ENCODE peak calls at places on chromosomes 13 and 19, in eight cellular contexts. V, R, P, M, W, J, O and S are unnamed samples.

GRCh38 chr13:80680786-80681366 is 339.9 kb upstream of the SPRY2 start:
- DNase-seq in V (no peak), R (no peak), P (no peak), M (no peak), W (no peak), J (no peak), O (no peak), S (no peak)

GRCh38 chr19:17121736-17122293 is 46.2 kb downstream of the MYO9B start:
- DNase-seq in V (no peak), R (no peak), P (no peak), M (no peak), W (no peak), J (no peak), O (no peak), S (no peak)

GRCh38 chr19:51680474-51680873 is 12.7 kb upstream of the SPACA6 start:
- DNase-seq in V (no peak), R (no peak), P (no peak), M (no peak), W (no peak), J (no peak), O (no peak), S (no peak)

GRCh38 chr19:33273881-33274662 is 28.3 kb downstream of the CEBPA start:
- DNase-seq in V (peak), R (no peak), P (peak), M (peak), W (no peak), J (peak), O (peak), S (no peak)

GRCh38 chr13:52845766-52846566 is 2.5 kb downstream of the PCDH8 start:
- DNase-seq in V (peak), R (peak), P (no peak), M (peak), W (no peak), J (peak), O (no peak), S (no peak)

GRCh38 chr13:77674802-77675201 is 22.7 kb upstream of the SLAIN1 start:
- DNase-seq in V (no peak), R (no peak), P (no peak), M (no peak), W (no peak), J (no peak), O (no peak), S (no peak)

GRCh38 chr13:49097374-49097773 is 121.7 kb downstream of the FNDC3A start:
- DNase-seq in V (no peak), R (no peak), P (no peak), M (no peak), W (no peak), J (no peak), O (no peak), S (no peak)

GRCh38 chr19:43735957-43736356 is 18.8 kb downstream of the SMG9 start:
- DNase-seq in V (no peak), R (no peak), P (no peak), M (no peak), W (no peak), J (no peak), O (no peak), S (no peak)

GRCh38 chr19:10818306-10819123 is 17.5 kb downstream of the TMED1 start:
- DNase-seq in V (peak), R (no peak), P (no peak), M (no peak), W (no peak), J (no peak), O (no peak), S (no peak)

GRCh38 chr13:41137951-41138350 is 5.3 kb upstream of the KBTBD6 start:
- DNase-seq in V (no peak), R (no peak), P (no peak), M (no peak), W (no peak), J (no peak), O (no peak), S (no peak)

GRCh38 chr13:40495620-40496001 is 170.8 kb downstream of the FOXO1 start:
- DNase-seq in V (no peak), R (no peak), P (no peak), M (no peak), W (no peak), J (no peak), O (no peak), S (no peak)

GRCh38 chr13:98984118-98984517 is 6.3 kb upstream of the DOCK9 start:
- DNase-seq in V (no peak), R (no peak), P (no peak), M (no peak), W (no peak), J (no peak), O (no peak), S (no peak)

GRCh38 chr19:19059018-19059836 is 4.6 kb upstream of the SLC25A42 start:
- DNase-seq in V (no peak), R (no peak), P (no peak), M (no peak), W (no peak), J (no peak), O (no peak), S (no peak)

GRCh38 chr19:54551950-54552912 is 21.4 kb upstream of the LILRA2 start:
- DNase-seq in V (no peak), R (no peak), P (peak), M (peak), W (no peak), J (peak), O (no peak), S (no peak)

GRCh38 chr13:39263033-39263432 is 224.8 kb downstream of the NHLRC3 start:
- DNase-seq in V (peak), R (peak), P (no peak), M (no peak), W (no peak), J (peak), O (no peak), S (no peak)

GRCh38 chr19:3573858-3574637 is 1.3 kb downstream of the HMG20B start:
- DNase-seq in V (peak), R (peak), P (peak), M (peak), W (peak), J (peak), O (peak), S (peak)

GRCh38 chr19:4197625-4198466 is 15.4 kb downstream of the ANKRD24 start:
- DNase-seq in V (no peak), R (no peak), P (no peak), M (no peak), W (no peak), J (no peak), O (no peak), S (no peak)

GRCh38 chr13:46731535-46731934 is 65.4 kb downstream of the ESD start:
- DNase-seq in V (no peak), R (no peak), P (no peak), M (no peak), W (no peak), J (no peak), O (no peak), S (no peak)

GRCh38 chr13:70087247-70087646 is 20.4 kb upstream of the ATXN8OS start:
- DNase-seq in V (no peak), R (no peak), P (no peak), M (no peak), W (no peak), J (no peak), O (no peak), S (no peak)

GRCh38 chr19:54684537-54684936 is 21.8 kb downstream of the LILRB4 start:
- DNase-seq in V (no peak), R (no peak), P (no peak), M (no peak), W (no peak), J (no peak), O (no peak), S (no peak)

GRCh38 chr13:113786262-113786841 is 27.3 kb downstream of the TMEM255B start:
- DNase-seq in V (no peak), R (no peak), P (no peak), M (no peak), W (no peak), J (no peak), O (no peak), S (no peak)

GRCh38 chr19:4970558-4971423 is 1.9 kb downstream of the KDM4B start:
- DNase-seq in V (no peak), R (peak), P (no peak), M (no peak), W (no peak), J (peak), O (no peak), S (no peak)

GRCh38 chr19:19618384-19619051 is at the start of gene PBX4:
- DNase-seq in V (peak), R (peak), P (peak), M (peak), W (peak), J (peak), O (peak), S (peak)

GRCh38 chr19:10553943-10554381 is 10.3 kb downstream of the ATG4D start:
- DNase-seq in V (no peak), R (no peak), P (no peak), M (no peak), W (peak), J (peak), O (no peak), S (no peak)

GRCh38 chr13:82739881-82740280 is 1142.4 kb downstream of the SLITRK1 start:
- DNase-seq in V (no peak), R (no peak), P (no peak), M (no peak), W (no peak), J (no peak), O (no peak), S (no peak)

GRCh38 chr19:57978586-57979289 is 4.4 kb upstream of the C19orf18 start:
- DNase-seq in V (no peak), R (no peak), P (no peak), M (no peak), W (no peak), J (no peak), O (no peak), S (no peak)

GRCh38 chr13:51895906-51896888 is 34.4 kb downstream of the CCDC70 start:
- DNase-seq in V (peak), R (peak), P (peak), M (peak), W (no peak), J (peak), O (peak), S (no peak)

GRCh38 chr13:40148103-40148502 is 492.6 kb downstream of the COG6 start:
- DNase-seq in V (no peak), R (no peak), P (no peak), M (no peak), W (no peak), J (no peak), O (no peak), S (no peak)

GRCh38 chr13:80082396-80083096 is 258.4 kb downstream of the SPRY2 start:
- DNase-seq in V (no peak), R (no peak), P (no peak), M (no peak), W (no peak), J (no peak), O (no peak), S (no peak)

GRCh38 chr13:113947321-113948033 is 26.4 kb downstream of the C13orf46 start:
- DNase-seq in V (peak), R (peak), P (no peak), M (no peak), W (no peak), J (peak), O (no peak), S (no peak)

GRCh38 chr19:47630594-47630993 is 21.7 kb downstream of the BICRA start:
- DNase-seq in V (no peak), R (no peak), P (no peak), M (no peak), W (no peak), J (no peak), O (no peak), S (no peak)

GRCh38 chr19:58033741-58034475 is at the start of gene ZSCAN1:
- DNase-seq in V (peak), R (peak), P (peak), M (peak), W (no peak), J (peak), O (peak), S (no peak)

GRCh38 chr13:95481051-95481775 is 71.3 kb upstream of the CLDN10 start:
- DNase-seq in V (no peak), R (peak), P (no peak), M (no peak), W (no peak), J (no peak), O (no peak), S (no peak)

GRCh38 chr19:7924651-7925170 is 1.2 kb downstream of the CTXN1 start:
- DNase-seq in V (no peak), R (no peak), P (no peak), M (peak), W (no peak), J (no peak), O (no peak), S (no peak)

GRCh38 chr19:29439688-29440550 is 85.9 kb upstream of the VSTM2B start:
- DNase-seq in V (no peak), R (no peak), P (no peak), M (no peak), W (no peak), J (no peak), O (no peak), S (no peak)

GRCh38 chr19:38919837-38920528 is 8.0 kb upstream of the CCER2 start:
- DNase-seq in V (no peak), R (no peak), P (no peak), M (no peak), W (no peak), J (no peak), O (no peak), S (no peak)

GRCh38 chr19:32322541-32322940 is 22.9 kb upstream of the ZNF507 start:
- DNase-seq in V (no peak), R (no peak), P (no peak), M (no peak), W (no peak), J (peak), O (no peak), S (no peak)

GRCh38 chr13:65401315-65401714 is 1828.8 kb downstream of the PCDH9 start:
- DNase-seq in V (no peak), R (no peak), P (no peak), M (no peak), W (no peak), J (no peak), O (no peak), S (no peak)

GRCh38 chr13:19567820-19568534 is 6.6 kb upstream of the TPTE2 start:
- DNase-seq in V (no peak), R (no peak), P (no peak), M (no peak), W (no peak), J (no peak), O (no peak), S (no peak)

GRCh38 chr13:90968510-90968909 is 379.0 kb upstream of the MIR17HG start:
- DNase-seq in V (peak), R (no peak), P (no peak), M (no peak), W (no peak), J (no peak), O (no peak), S (no peak)

DNA sequence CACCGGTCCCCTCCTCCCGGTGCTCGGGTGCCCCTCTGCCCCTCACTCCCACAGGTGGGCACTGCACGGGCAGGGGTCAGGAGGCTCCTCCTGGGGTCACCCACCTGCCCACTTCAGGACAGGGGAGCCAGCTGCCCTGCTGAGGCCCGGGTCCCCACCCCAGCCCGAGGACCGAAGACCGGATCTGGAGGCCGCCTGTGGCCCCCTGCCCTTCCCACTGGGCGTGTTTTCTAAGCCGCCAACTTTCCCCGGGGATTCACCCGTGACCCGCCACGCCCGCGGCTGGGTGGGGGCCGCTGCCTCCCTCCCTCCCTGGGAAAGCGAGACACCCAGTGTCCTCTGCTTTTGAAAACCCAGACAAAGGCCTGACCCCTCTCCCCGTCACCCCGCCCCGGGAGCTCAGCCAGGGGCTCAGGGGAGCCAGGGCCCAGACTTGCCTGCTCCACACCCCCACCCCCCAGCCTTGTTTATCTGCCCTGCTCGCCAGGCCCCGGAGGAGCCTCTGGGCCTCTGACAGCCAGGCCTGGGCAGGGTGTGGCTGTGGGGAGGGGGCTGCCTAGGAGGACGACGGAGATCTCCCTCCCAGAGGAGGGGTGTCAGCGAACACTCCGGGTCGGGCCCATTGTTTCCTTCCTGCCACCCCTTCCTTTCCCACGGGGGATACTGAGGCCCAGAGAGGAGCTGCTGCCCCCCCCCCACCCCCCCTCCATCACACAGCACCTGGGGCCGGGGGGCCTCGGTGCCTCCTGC is 1.4 kb downstream of the PALM start:
- DNase-seq in V (peak), R (no peak), P (no peak), M (no peak), W (no peak), J (no peak), O (no peak), S (no peak)
- H3K4me3 ChIP-seq in V (peak), R (no peak), P (peak), M (peak), W (no peak), J (peak), O (peak), S (peak)

GRCh38 chr19:13887039-13887438 is 10.1 kb downstream of the NANOS3 start:
- DNase-seq in V (no peak), R (peak), P (no peak), M (no peak), W (peak), J (peak), O (no peak), S (no peak)

GRCh38 chr19:13883665-13884064 is 6.7 kb downstream of the NANOS3 start:
- DNase-seq in V (no peak), R (no peak), P (no peak), M (no peak), W (no peak), J (no peak), O (no peak), S (no peak)

GRCh38 chr19:13884726-13885591 is 8.0 kb downstream of the NANOS3 start:
- DNase-seq in V (no peak), R (peak), P (no peak), M (no peak), W (no peak), J (peak), O (no peak), S (no peak)

GRCh38 chr19:13887529-13887928 is 10.6 kb downstream of the NANOS3 start:
- DNase-seq in V (no peak), R (no peak), P (no peak), M (no peak), W (no peak), J (no peak), O (no peak), S (no peak)

DNA sequence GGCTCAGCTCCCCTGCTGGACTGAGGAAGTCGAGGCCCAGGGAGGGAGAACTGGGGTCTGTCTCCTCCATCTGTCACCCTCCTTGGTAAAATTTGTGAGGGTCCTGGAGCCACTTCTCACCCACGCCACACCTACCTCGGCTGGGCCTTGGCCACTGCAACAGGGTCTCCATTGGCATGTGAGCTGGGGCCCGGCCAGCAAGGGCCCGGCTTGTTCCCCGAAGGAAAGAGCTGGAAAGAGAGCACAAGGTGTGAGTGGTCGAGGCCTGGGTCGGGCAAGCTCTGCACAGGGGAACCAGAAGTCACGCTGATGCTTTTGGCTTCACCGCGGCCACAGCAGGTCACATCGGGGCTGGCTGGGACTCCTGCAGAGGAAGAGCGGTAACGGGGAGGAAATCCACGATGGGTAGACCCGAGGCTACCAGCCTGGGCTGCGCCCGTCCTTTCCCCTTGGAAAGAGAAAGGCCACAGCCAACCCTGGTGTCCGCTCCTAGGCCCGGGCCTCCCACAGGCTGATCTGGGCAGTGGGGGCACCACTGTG is 9.0 kb downstream of the NANOS3 start:
- DNase-seq in V (no peak), R (no peak), P (no peak), M (no peak), W (no peak), J (no peak), O (no peak), S (no peak)
- H3K27ac ChIP-seq in V (no peak), R (peak), P (no peak), M (no peak), W (peak), J (peak), O (no peak), S (no peak)

GRCh38 chr13:33394294-33394932 is 108.9 kb upstream of the STARD13 start:
- DNase-seq in V (no peak), R (no peak), P (no peak), M (no peak), W (no peak), J (no peak), O (no peak), S (no peak)

GRCh38 chr13:33388254-33388998 is 102.9 kb upstream of the STARD13 start:
- DNase-seq in V (peak), R (no peak), P (no peak), M (no peak), W (no peak), J (no peak), O (no peak), S (no peak)

DNA sequence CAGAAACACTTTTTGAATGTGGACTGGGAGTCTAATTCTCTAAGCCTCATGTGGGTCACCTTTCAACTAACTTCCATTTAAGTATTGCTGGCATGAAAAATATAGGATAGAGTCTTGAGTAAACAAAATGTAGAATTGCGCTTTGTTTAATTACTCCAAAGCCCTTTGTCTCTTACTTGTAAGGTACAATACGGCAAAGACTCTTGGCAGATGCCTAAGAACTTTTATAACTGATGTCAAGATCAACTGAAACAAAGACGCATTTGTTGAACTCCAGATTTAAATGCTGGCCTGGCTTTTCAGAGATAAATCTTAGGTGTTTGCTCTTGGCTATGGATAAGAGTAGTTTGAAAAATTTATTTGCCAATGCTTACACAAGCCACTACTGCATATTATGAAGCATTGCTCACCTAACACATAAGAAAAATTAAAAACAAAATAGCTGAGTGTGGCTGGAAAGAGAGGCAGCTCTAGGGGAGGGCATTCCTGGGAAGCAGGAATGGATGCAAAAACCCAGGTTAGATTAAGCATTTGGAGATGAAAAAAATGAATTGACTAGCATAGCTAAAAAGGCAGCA is 107.3 kb upstream of the STARD13 start:
- DNase-seq in V (no peak), R (no peak), P (no peak), M (no peak), W (no peak), J (no peak), O (no peak), S (no peak)
- H3K4me3 ChIP-seq in V (no peak), R (no peak), P (no peak), M (no peak), W (no peak), J (no peak), O (no peak), S (no peak)

DNA sequence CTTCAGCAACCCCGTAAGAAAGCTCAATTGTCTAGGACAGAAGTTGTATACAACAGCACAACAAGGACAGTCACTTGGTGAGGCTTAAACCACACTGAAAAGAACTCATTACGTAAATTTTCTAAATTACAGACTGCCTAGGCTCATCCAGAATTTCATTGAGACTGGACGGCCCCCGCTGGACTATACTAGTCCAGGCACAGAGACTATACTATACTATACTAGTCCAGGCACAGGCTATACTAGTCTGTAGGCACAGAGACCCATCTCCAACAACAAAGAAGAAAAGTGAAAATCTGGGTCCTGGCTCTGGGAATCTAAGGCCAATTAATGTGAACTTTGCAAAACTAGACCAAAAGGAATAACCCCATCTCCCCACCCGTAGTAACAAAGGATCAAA is 700 bp downstream of the ZNF816 start:
- DNase-seq in V (no peak), R (no peak), P (no peak), M (no peak), W (no peak), J (no peak), O (no peak), S (no peak)
- H3K27ac ChIP-seq in V (peak), R (peak), P (peak), M (peak), W (peak), J (peak), O (peak), S (peak)

GRCh38 chr13:105642511-105642958 is 892.9 kb downstream of the EFNB2 start:
- DNase-seq in V (no peak), R (no peak), P (no peak), M (no peak), W (no peak), J (no peak), O (no peak), S (no peak)
- H3K4me3 ChIP-seq in V (no peak), R (no peak), P (no peak), M (no peak), W (no peak), J (no peak), O (no peak), S (no peak)